ENCODE peak calls at places on chromosomes 5 and 9, in eight cellular contexts. One of them, this sample, is unnamed.

GRCh38 chr9:128098936-128099931 is 28.3 kb downstream of the PTGES2 start:
- DNase-seq in lower lobe of right lung: no peak
- DNase-seq in IMR-90: no peak
- DNase-seq in activated naive CD8-positive, alpha-beta T cell treated with anti-CD3 and anti-CD28 coated beads, Interleukin-2, amount 50 U/mL, for 24 hours: no peak
- DNase-seq in posterior vena cava: no peak
- DNase-seq in stimulated activated CD4-positive, alpha-beta T cell treated with anti-CD3 and anti-CD28 coated beads, TNF-alpha, amount 100 ng/mL, for 48 hours: no peak
- DNase-seq in nephron progenitor cell: no peak
- DNase-seq in CD4-positive, alpha-beta T cell: no peak
- DNase-seq in this sample: no peak

GRCh38 chr5:127665641-127666040 is 16.8 kb downstream of the CTXN3 start:
- DNase-seq in lower lobe of right lung: no peak
- DNase-seq in IMR-90: no peak
- DNase-seq in activated naive CD8-positive, alpha-beta T cell treated with anti-CD3 and anti-CD28 coated beads, Interleukin-2, amount 50 U/mL, for 24 hours: no peak
- DNase-seq in posterior vena cava: no peak
- DNase-seq in stimulated activated CD4-positive, alpha-beta T cell treated with anti-CD3 and anti-CD28 coated beads, TNF-alpha, amount 100 ng/mL, for 48 hours: no peak
- DNase-seq in nephron progenitor cell: no peak
- DNase-seq in CD4-positive, alpha-beta T cell: no peak
- DNase-seq in this sample: no peak

GRCh38 chr5:94422819-94423218 is 195.6 kb downstream of the KIAA0825 start:
- DNase-seq in lower lobe of right lung: no peak
- DNase-seq in IMR-90: peak
- DNase-seq in activated naive CD8-positive, alpha-beta T cell treated with anti-CD3 and anti-CD28 coated beads, Interleukin-2, amount 50 U/mL, for 24 hours: no peak
- DNase-seq in posterior vena cava: no peak
- DNase-seq in stimulated activated CD4-positive, alpha-beta T cell treated with anti-CD3 and anti-CD28 coated beads, TNF-alpha, amount 100 ng/mL, for 48 hours: no peak
- DNase-seq in nephron progenitor cell: no peak
- DNase-seq in CD4-positive, alpha-beta T cell: no peak
- DNase-seq in this sample: no peak

GRCh38 chr9:114035221-114035844 is 42.8 kb downstream of the AMBP start:
- DNase-seq in lower lobe of right lung: no peak
- DNase-seq in IMR-90: no peak
- DNase-seq in activated naive CD8-positive, alpha-beta T cell treated with anti-CD3 and anti-CD28 coated beads, Interleukin-2, amount 50 U/mL, for 24 hours: no peak
- DNase-seq in posterior vena cava: peak
- DNase-seq in stimulated activated CD4-positive, alpha-beta T cell treated with anti-CD3 and anti-CD28 coated beads, TNF-alpha, amount 100 ng/mL, for 48 hours: no peak
- DNase-seq in nephron progenitor cell: no peak
- DNase-seq in CD4-positive, alpha-beta T cell: no peak
- DNase-seq in this sample: no peak

GRCh38 chr9:133460405-133461175 is 812 bp downstream of the CACFD1 start:
- DNase-seq in lower lobe of right lung: peak
- DNase-seq in IMR-90: no peak
- DNase-seq in activated naive CD8-positive, alpha-beta T cell treated with anti-CD3 and anti-CD28 coated beads, Interleukin-2, amount 50 U/mL, for 24 hours: peak
- DNase-seq in posterior vena cava: no peak
- DNase-seq in stimulated activated CD4-positive, alpha-beta T cell treated with anti-CD3 and anti-CD28 coated beads, TNF-alpha, amount 100 ng/mL, for 48 hours: no peak
- DNase-seq in nephron progenitor cell: no peak
- DNase-seq in CD4-positive, alpha-beta T cell: peak
- DNase-seq in this sample: no peak

GRCh38 chr5:136020383-136021015 is 8.3 kb upstream of the TGFBI start:
- DNase-seq in lower lobe of right lung: no peak
- DNase-seq in IMR-90: peak
- DNase-seq in activated naive CD8-positive, alpha-beta T cell treated with anti-CD3 and anti-CD28 coated beads, Interleukin-2, amount 50 U/mL, for 24 hours: no peak
- DNase-seq in posterior vena cava: no peak
- DNase-seq in stimulated activated CD4-positive, alpha-beta T cell treated with anti-CD3 and anti-CD28 coated beads, TNF-alpha, amount 100 ng/mL, for 48 hours: no peak
- DNase-seq in nephron progenitor cell: no peak
- DNase-seq in CD4-positive, alpha-beta T cell: no peak
- DNase-seq in this sample: peak

GRCh38 chr5:151183451-151184245 is 26.1 kb upstream of the ANXA6 start:
- DNase-seq in lower lobe of right lung: no peak
- DNase-seq in IMR-90: peak
- DNase-seq in activated naive CD8-positive, alpha-beta T cell treated with anti-CD3 and anti-CD28 coated beads, Interleukin-2, amount 50 U/mL, for 24 hours: no peak
- DNase-seq in posterior vena cava: no peak
- DNase-seq in stimulated activated CD4-positive, alpha-beta T cell treated with anti-CD3 and anti-CD28 coated beads, TNF-alpha, amount 100 ng/mL, for 48 hours: no peak
- DNase-seq in nephron progenitor cell: no peak
- DNase-seq in CD4-positive, alpha-beta T cell: no peak
- DNase-seq in this sample: no peak

GRCh38 chr5:14155075-14155474 is 11.9 kb downstream of the TRIO start:
- DNase-seq in lower lobe of right lung: no peak
- DNase-seq in IMR-90: no peak
- DNase-seq in activated naive CD8-positive, alpha-beta T cell treated with anti-CD3 and anti-CD28 coated beads, Interleukin-2, amount 50 U/mL, for 24 hours: no peak
- DNase-seq in posterior vena cava: no peak
- DNase-seq in stimulated activated CD4-positive, alpha-beta T cell treated with anti-CD3 and anti-CD28 coated beads, TNF-alpha, amount 100 ng/mL, for 48 hours: no peak
- DNase-seq in nephron progenitor cell: no peak
- DNase-seq in CD4-positive, alpha-beta T cell: no peak
- DNase-seq in this sample: no peak

GRCh38 chr9:86763795-86764194 is 183.5 kb downstream of the GAS1 start:
- DNase-seq in lower lobe of right lung: no peak
- DNase-seq in IMR-90: no peak
- DNase-seq in activated naive CD8-positive, alpha-beta T cell treated with anti-CD3 and anti-CD28 coated beads, Interleukin-2, amount 50 U/mL, for 24 hours: no peak
- DNase-seq in posterior vena cava: no peak
- DNase-seq in stimulated activated CD4-positive, alpha-beta T cell treated with anti-CD3 and anti-CD28 coated beads, TNF-alpha, amount 100 ng/mL, for 48 hours: no peak
- DNase-seq in nephron progenitor cell: no peak
- DNase-seq in CD4-positive, alpha-beta T cell: no peak
- DNase-seq in this sample: no peak

GRCh38 chr5:10304932-10305331 is 2.8 kb downstream of the CMBL start:
- DNase-seq in lower lobe of right lung: no peak
- DNase-seq in IMR-90: no peak
- DNase-seq in activated naive CD8-positive, alpha-beta T cell treated with anti-CD3 and anti-CD28 coated beads, Interleukin-2, amount 50 U/mL, for 24 hours: no peak
- DNase-seq in posterior vena cava: no peak
- DNase-seq in stimulated activated CD4-positive, alpha-beta T cell treated with anti-CD3 and anti-CD28 coated beads, TNF-alpha, amount 100 ng/mL, for 48 hours: no peak
- DNase-seq in nephron progenitor cell: no peak
- DNase-seq in CD4-positive, alpha-beta T cell: no peak
- DNase-seq in this sample: no peak

GRCh38 chr5:34790087-34790486 is 48.9 kb upstream of the TTC23L start:
- DNase-seq in lower lobe of right lung: no peak
- DNase-seq in IMR-90: no peak
- DNase-seq in activated naive CD8-positive, alpha-beta T cell treated with anti-CD3 and anti-CD28 coated beads, Interleukin-2, amount 50 U/mL, for 24 hours: no peak
- DNase-seq in posterior vena cava: no peak
- DNase-seq in stimulated activated CD4-positive, alpha-beta T cell treated with anti-CD3 and anti-CD28 coated beads, TNF-alpha, amount 100 ng/mL, for 48 hours: no peak
- DNase-seq in nephron progenitor cell: no peak
- DNase-seq in CD4-positive, alpha-beta T cell: no peak
- DNase-seq in this sample: no peak

This sample was measured in RWPE2.